ENCODE peak calls at places on chromosomes 6 and 20, in ten cellular contexts. K, T, A, J, B, C, N, E, Z and X are unnamed samples.

GRCh38 chr6:151661928-151662327 is 145.6 kb upstream of the ESR1 start:
- DNase-seq in K (no peak), T (peak; percentile 70), A (no peak), J (no peak), B (no peak), C (no peak), N (no peak), E (no peak), Z (no peak), X (no peak)

GRCh38 chr20:62513991-62514390 is 38.2 kb upstream of the GATA5 start:
- DNase-seq in K (no peak), T (no peak), A (no peak), J (no peak), B (no peak), C (no peak), N (no peak), E (no peak), Z (no peak), X (no peak)

GRCh38 chr6:12844284-12845223 is 128.0 kb downstream of the PHACTR1 start:
- DNase-seq in K (no peak), T (no peak), A (no peak), J (peak; percentile 31), B (no peak), C (no peak), N (no peak), E (no peak), Z (no peak), X (no peak)

GRCh38 chr6:168347615-168348014 is 28.0 kb upstream of the DACT2 start:
- DNase-seq in K (no peak), T (no peak), A (no peak), J (peak; percentile 3), B (no peak), C (no peak), N (no peak), E (no peak), Z (no peak), X (no peak)

GRCh38 chr20:25460591-25461280 is 53.3 kb downstream of the GINS1 start:
- DNase-seq in K (no peak), T (no peak), A (no peak), J (no peak), B (no peak), C (peak; percentile 66), N (no peak), E (no peak), Z (no peak), X (peak; percentile 69)

GRCh38 chr20:31809656-31810055 is 9.5 kb upstream of the MYLK2 start:
- DNase-seq in K (no peak), T (no peak), A (no peak), J (no peak), B (no peak), C (no peak), N (no peak), E (no peak), Z (no peak), X (no peak)

GRCh38 chr6:35036828-35037095 is 104.4 kb downstream of the TCP11 start:
- DNase-seq in K (no peak), T (no peak), A (no peak), J (no peak), B (no peak), C (no peak), N (no peak), E (no peak), Z (no peak), X (no peak)

GRCh38 chr20:45972500-45973183 is 639 bp upstream of the ZNF335 start:
- DNase-seq in K (no peak), T (no peak), A (no peak), J (no peak), B (no peak), C (peak; percentile 56), N (no peak), E (no peak), Z (peak; percentile 50), X (no peak)

GRCh38 chr6:90169328-90169886 is 127.2 kb downstream of the BACH2 start:
- DNase-seq in K (no peak), T (no peak), A (no peak), J (no peak), B (no peak), C (no peak), N (peak; percentile 21), E (no peak), Z (no peak), X (no peak)

GRCh38 chr6:34094474-34095135 is 51.3 kb downstream of the GRM4 start:
- DNase-seq in K (no peak), T (no peak), A (no peak), J (no peak), B (no peak), C (no peak), N (no peak), E (no peak), Z (no peak), X (no peak)

GRCh38 chr20:37389241-37389747 is 43.4 kb downstream of the SRC start:
- DNase-seq in K (no peak), T (no peak), A (no peak), J (peak; percentile 5), B (no peak), C (peak; percentile 39), N (no peak), E (no peak), Z (peak; percentile 49), X (peak; percentile 48)

GRCh38 chr6:161211380-161212035 is 62.4 kb downstream of the AGPAT4 start:
- DNase-seq in K (no peak), T (no peak), A (no peak), J (no peak), B (no peak), C (no peak), N (no peak), E (no peak), Z (no peak), X (no peak)

GRCh38 chr6:82739266-82739665 is 326.4 kb downstream of the UBE3D start:
- DNase-seq in K (no peak), T (no peak), A (no peak), J (no peak), B (no peak), C (no peak), N (no peak), E (no peak), Z (no peak), X (no peak)

GRCh38 chr20:32983459-32984112 is 20.6 kb downstream of the SUN5 start:
- DNase-seq in K (no peak), T (no peak), A (no peak), J (no peak), B (no peak), C (no peak), N (no peak), E (no peak), Z (no peak), X (no peak)

GRCh38 chr20:59604770-59605665 is 678 bp downstream of the PHACTR3 start:
- DNase-seq in K (no peak), T (peak; percentile 55), A (peak; percentile 23), J (peak; percentile 20), B (no peak), C (peak; percentile 59), N (no peak), E (no peak), Z (no peak), X (no peak)
- TF ChIP-seq CTCF in K (no peak), T (no peak), A (no peak), J (no peak), B (no peak), C (no peak), N (no peak), E (no peak), Z (no peak), X (no peak)

GRCh38 chr6:56758553-56758952 is 115.9 kb upstream of the DST start:
- DNase-seq in K (no peak), T (no peak), A (no peak), J (no peak), B (no peak), C (no peak), N (no peak), E (no peak), Z (no peak), X (no peak)
- H3K4me1 ChIP-seq in K (peaks cover 3% of the 10 kb centered on the region), T (peaks cover 18% of the 10 kb centered on the region), A (peaks cover 53% of the 10 kb centered on the region), J (peaks cover 23% of the 10 kb centered on the region), B (no peaks in the 10 kb centered on the region), C (no peaks in the 10 kb centered on the region), N (peaks cover 43% of the 10 kb centered on the region), E (no peaks in the 10 kb centered on the region), Z (peaks cover 9% of the 10 kb centered on the region), X (no peaks in the 10 kb centered on the region)

GRCh38 chr20:53495357-53495756 is 98.3 kb downstream of the ZNF217 start:
- DNase-seq in K (no peak), T (peak; percentile 16), A (no peak), J (peak; percentile 40), B (no peak), C (peak; percentile 15), N (no peak), E (no peak), Z (no peak), X (no peak)
- TF ChIP-seq CTCF in K (no peak), T (no peak), A (no peak), J (no peak), B (no peak), C (no peak), N (no peak), E (no peak), Z (no peak), X (no peak)

GRCh38 chr20:16729080-16729479 is 746 bp upstream of the SNRPB2 start:
- DNase-seq in K (no peak), T (no peak), A (no peak), J (no peak), B (no peak), C (no peak), N (no peak), E (no peak), Z (no peak), X (no peak)
- H3K4me1 ChIP-seq in K (peaks cover 7% of the 10 kb centered on the region), T (peaks cover 2% of the 10 kb centered on the region), A (peaks cover 9% of the 10 kb centered on the region), J (peaks cover 15% of the 10 kb centered on the region), B (no peaks in the 10 kb centered on the region), C (peaks cover 23% of the 10 kb centered on the region), N (peaks cover 8% of the 10 kb centered on the region), E (peaks cover 12% of the 10 kb centered on the region), Z (peaks cover 9% of the 10 kb centered on the region), X (peaks cover 8% of the 10 kb centered on the region)

DNA sequence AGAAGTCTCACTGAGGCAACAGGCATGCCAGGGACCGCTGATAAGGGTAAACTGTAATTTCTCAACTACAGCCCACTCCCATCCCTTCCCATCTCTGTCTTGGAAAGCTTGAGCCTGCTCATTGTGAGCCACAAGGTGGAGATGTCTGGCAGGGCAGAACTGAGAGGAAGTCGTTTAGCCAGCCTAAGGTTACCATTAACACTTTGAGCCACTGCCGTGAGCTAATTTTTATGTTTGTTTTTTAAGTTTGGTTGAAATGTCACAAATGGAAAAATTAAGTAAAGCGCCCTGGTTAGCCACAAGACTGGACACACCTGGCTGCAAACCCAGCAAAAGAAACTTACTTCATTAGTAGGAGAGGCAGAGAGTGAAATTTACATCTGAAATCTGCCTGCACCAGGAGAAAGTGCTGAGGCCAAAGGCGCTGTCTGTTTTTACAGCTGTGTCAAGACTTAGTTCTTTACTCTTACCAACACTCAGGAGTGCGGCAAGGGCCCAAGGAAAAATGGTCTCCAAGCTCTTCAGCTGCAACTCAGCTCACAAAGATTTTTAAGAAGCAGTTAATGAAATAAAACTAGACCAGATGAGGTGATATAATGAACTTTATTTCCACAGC is 50.0 kb upstream of the FAM83C start:
- DNase-seq in K (no peak), T (no peak), A (no peak), J (no peak), B (no peak), C (no peak), N (no peak), E (no peak), Z (no peak), X (no peak)
- TF ChIP-seq CTCF in K (no peak), T (peak; percentile 47), A (peak; percentile 21), J (no peak), B (no peak), C (peak; percentile 13), N (peak; percentile 26), E (no peak), Z (no peak), X (no peak)